ENCODE peak calls at places on chromosomes 5 and 9, in eight cellular contexts. One of them, this sample, is unnamed.
A peak's percentile ranks its signal among the peaks of the same experiment; 100 is the strongest.

GRCh38 chr5:59684388-59685003 is 209.0 kb downstream of the PDE4D start:
- DNase-seq in bronchial epithelial cell: peak; percentile 35
- DNase-seq in activated T-helper 1 cell treated with anti-CD3 and anti-CD28 coated beads, Interleukin-12 subunit alpha, Interleukin-12 subunit beta, Interleukin-2, Interleukin-4 antibody, amounts not matched to agents 30 ng/mL and 10 ng/mL and 1 ng/mL, durations not matched to agents 14 hours and 24 hours and 36 hours: no peak
- DNase-seq in non-pigmented ciliary epithelial cell: no peak
- DNase-seq in HuH-7.5: no peak
- DNase-seq in GM12892: no peak
- DNase-seq in WTC11: no peak
- DNase-seq in sciatic nerve: no peak
- DNase-seq in this sample: no peak

GRCh38 chr9:15423328-15423985 is 781 bp downstream of the SNAPC3 start:
- DNase-seq in activated T-helper 1 cell treated with anti-CD3 and anti-CD28 coated beads, Interleukin-12 subunit alpha, Interleukin-12 subunit beta, Interleukin-2, Interleukin-4 antibody, amounts not matched to agents 30 ng/mL and 10 ng/mL and 1 ng/mL, durations not matched to agents 14 hours and 24 hours and 36 hours: no peak
- DNase-seq in WTC11: no peak
- DNase-seq in bronchial epithelial cell: peak; percentile 44
- DNase-seq in HuH-7.5: no peak
- DNase-seq in GM12892: no peak
- DNase-seq in sciatic nerve: no peak
- DNase-seq in non-pigmented ciliary epithelial cell: no peak
- DNase-seq in this sample: peak; percentile 5

GRCh38 chr9:28938981-28939380 is 1365.7 kb upstream of the C9orf72 start:
- DNase-seq in HuH-7.5: no peak
- DNase-seq in sciatic nerve: no peak
- DNase-seq in WTC11: no peak
- DNase-seq in GM12892: no peak
- DNase-seq in bronchial epithelial cell: no peak
- DNase-seq in activated T-helper 1 cell treated with anti-CD3 and anti-CD28 coated beads, Interleukin-12 subunit alpha, Interleukin-12 subunit beta, Interleukin-2, Interleukin-4 antibody, amounts not matched to agents 30 ng/mL and 10 ng/mL and 1 ng/mL, durations not matched to agents 14 hours and 24 hours and 36 hours: no peak
- DNase-seq in non-pigmented ciliary epithelial cell: no peak
- DNase-seq in this sample: no peak

GRCh38 chr5:90638878-90639277 is 80.3 kb downstream of the ADGRV1 start:
- DNase-seq in GM12892: no peak
- DNase-seq in activated T-helper 1 cell treated with anti-CD3 and anti-CD28 coated beads, Interleukin-12 subunit alpha, Interleukin-12 subunit beta, Interleukin-2, Interleukin-4 antibody, amounts not matched to agents 30 ng/mL and 10 ng/mL and 1 ng/mL, durations not matched to agents 14 hours and 24 hours and 36 hours: no peak
- DNase-seq in HuH-7.5: no peak
- DNase-seq in sciatic nerve: no peak
- DNase-seq in non-pigmented ciliary epithelial cell: no peak
- DNase-seq in bronchial epithelial cell: no peak
- DNase-seq in WTC11: no peak
- DNase-seq in this sample: no peak

GRCh38 chr9:130932220-130933069 is 6.6 kb downstream of the FIBCD1 start:
- DNase-seq in sciatic nerve: no peak
- DNase-seq in activated T-helper 1 cell treated with anti-CD3 and anti-CD28 coated beads, Interleukin-12 subunit alpha, Interleukin-12 subunit beta, Interleukin-2, Interleukin-4 antibody, amounts not matched to agents 30 ng/mL and 10 ng/mL and 1 ng/mL, durations not matched to agents 14 hours and 24 hours and 36 hours: no peak
- DNase-seq in GM12892: no peak
- DNase-seq in bronchial epithelial cell: no peak
- DNase-seq in HuH-7.5: no peak
- DNase-seq in non-pigmented ciliary epithelial cell: no peak
- DNase-seq in WTC11: peak; percentile 35
- DNase-seq in this sample: no peak

GRCh38 chr9:14025741-14026140 is 288.2 kb downstream of the NFIB start:
- DNase-seq in sciatic nerve: no peak
- DNase-seq in GM12892: no peak
- DNase-seq in bronchial epithelial cell: no peak
- DNase-seq in WTC11: no peak
- DNase-seq in non-pigmented ciliary epithelial cell: no peak
- DNase-seq in activated T-helper 1 cell treated with anti-CD3 and anti-CD28 coated beads, Interleukin-12 subunit alpha, Interleukin-12 subunit beta, Interleukin-2, Interleukin-4 antibody, amounts not matched to agents 30 ng/mL and 10 ng/mL and 1 ng/mL, durations not matched to agents 14 hours and 24 hours and 36 hours: no peak
- DNase-seq in HuH-7.5: no peak
- DNase-seq in this sample: no peak

GRCh38 chr9:91803143-91803940 is 146.7 kb downstream of the ROR2 start:
- DNase-seq in non-pigmented ciliary epithelial cell: no peak
- DNase-seq in GM12892: no peak
- DNase-seq in HuH-7.5: no peak
- DNase-seq in sciatic nerve: no peak
- DNase-seq in WTC11: no peak
- DNase-seq in bronchial epithelial cell: no peak
- DNase-seq in activated T-helper 1 cell treated with anti-CD3 and anti-CD28 coated beads, Interleukin-12 subunit alpha, Interleukin-12 subunit beta, Interleukin-2, Interleukin-4 antibody, amounts not matched to agents 30 ng/mL and 10 ng/mL and 1 ng/mL, durations not matched to agents 14 hours and 24 hours and 36 hours: no peak
- DNase-seq in this sample: no peak

GRCh38 chr9:100011062-100011681 is 87.6 kb downstream of the ERP44 start:
- DNase-seq in HuH-7.5: peak; percentile 15
- DNase-seq in GM12892: no peak
- DNase-seq in bronchial epithelial cell: peak; percentile 45
- DNase-seq in non-pigmented ciliary epithelial cell: peak; percentile 30
- DNase-seq in sciatic nerve: no peak
- DNase-seq in activated T-helper 1 cell treated with anti-CD3 and anti-CD28 coated beads, Interleukin-12 subunit alpha, Interleukin-12 subunit beta, Interleukin-2, Interleukin-4 antibody, amounts not matched to agents 30 ng/mL and 10 ng/mL and 1 ng/mL, durations not matched to agents 14 hours and 24 hours and 36 hours: peak; percentile 23
- DNase-seq in WTC11: no peak
- DNase-seq in this sample: no peak

GRCh38 chr5:123875444-123876264 is 363.7 kb downstream of the CSNK1G3 start:
- DNase-seq in activated T-helper 1 cell treated with anti-CD3 and anti-CD28 coated beads, Interleukin-12 subunit alpha, Interleukin-12 subunit beta, Interleukin-2, Interleukin-4 antibody, amounts not matched to agents 30 ng/mL and 10 ng/mL and 1 ng/mL, durations not matched to agents 14 hours and 24 hours and 36 hours: no peak
- DNase-seq in WTC11: peak; percentile 55
- DNase-seq in non-pigmented ciliary epithelial cell: no peak
- DNase-seq in GM12892: no peak
- DNase-seq in sciatic nerve: no peak
- DNase-seq in bronchial epithelial cell: no peak
- DNase-seq in HuH-7.5: no peak
- DNase-seq in this sample: no peak

GRCh38 chr5:155040984-155041383 is 27.4 kb downstream of the KIF4B start:
- DNase-seq in WTC11: no peak
- DNase-seq in bronchial epithelial cell: peak; percentile 28
- DNase-seq in non-pigmented ciliary epithelial cell: no peak
- DNase-seq in activated T-helper 1 cell treated with anti-CD3 and anti-CD28 coated beads, Interleukin-12 subunit alpha, Interleukin-12 subunit beta, Interleukin-2, Interleukin-4 antibody, amounts not matched to agents 30 ng/mL and 10 ng/mL and 1 ng/mL, durations not matched to agents 14 hours and 24 hours and 36 hours: no peak
- DNase-seq in HuH-7.5: no peak
- DNase-seq in sciatic nerve: no peak
- DNase-seq in GM12892: no peak
- DNase-seq in this sample: no peak

GRCh38 chr9:86046930-86047341 is 52.4 kb downstream of the GOLM1 start:
- DNase-seq in activated T-helper 1 cell treated with anti-CD3 and anti-CD28 coated beads, Interleukin-12 subunit alpha, Interleukin-12 subunit beta, Interleukin-2, Interleukin-4 antibody, amounts not matched to agents 30 ng/mL and 10 ng/mL and 1 ng/mL, durations not matched to agents 14 hours and 24 hours and 36 hours: no peak
- DNase-seq in GM12892: no peak
- DNase-seq in WTC11: no peak
- DNase-seq in non-pigmented ciliary epithelial cell: no peak
- DNase-seq in bronchial epithelial cell: no peak
- DNase-seq in sciatic nerve: no peak
- DNase-seq in HuH-7.5: no peak
- DNase-seq in this sample: no peak

GRCh38 chr5:76379316-76379715 is 23.8 kb upstream of the IQGAP2 start:
- DNase-seq in WTC11: no peak
- DNase-seq in GM12892: no peak
- DNase-seq in HuH-7.5: no peak
- DNase-seq in sciatic nerve: no peak
- DNase-seq in non-pigmented ciliary epithelial cell: no peak
- DNase-seq in activated T-helper 1 cell treated with anti-CD3 and anti-CD28 coated beads, Interleukin-12 subunit alpha, Interleukin-12 subunit beta, Interleukin-2, Interleukin-4 antibody, amounts not matched to agents 30 ng/mL and 10 ng/mL and 1 ng/mL, durations not matched to agents 14 hours and 24 hours and 36 hours: no peak
- DNase-seq in bronchial epithelial cell: peak; percentile 46
- DNase-seq in this sample: no peak

GRCh38 chr5:92944903-92945629 is 636.0 kb downstream of the NR2F1-AS1 start:
- DNase-seq in sciatic nerve: no peak
- DNase-seq in HuH-7.5: no peak
- DNase-seq in WTC11: no peak
- DNase-seq in non-pigmented ciliary epithelial cell: peak; percentile 31
- DNase-seq in bronchial epithelial cell: peak; percentile 4
- DNase-seq in GM12892: no peak
- DNase-seq in activated T-helper 1 cell treated with anti-CD3 and anti-CD28 coated beads, Interleukin-12 subunit alpha, Interleukin-12 subunit beta, Interleukin-2, Interleukin-4 antibody, amounts not matched to agents 30 ng/mL and 10 ng/mL and 1 ng/mL, durations not matched to agents 14 hours and 24 hours and 36 hours: no peak
- DNase-seq in this sample: no peak

GRCh38 chr5:178527458-178528307 is 62.5 kb downstream of the COL23A1 start:
- DNase-seq in non-pigmented ciliary epithelial cell: no peak
- DNase-seq in activated T-helper 1 cell treated with anti-CD3 and anti-CD28 coated beads, Interleukin-12 subunit alpha, Interleukin-12 subunit beta, Interleukin-2, Interleukin-4 antibody, amounts not matched to agents 30 ng/mL and 10 ng/mL and 1 ng/mL, durations not matched to agents 14 hours and 24 hours and 36 hours: no peak
- DNase-seq in WTC11: no peak
- DNase-seq in sciatic nerve: peak; percentile 47
- DNase-seq in bronchial epithelial cell: peak; percentile 27
- DNase-seq in GM12892: no peak
- DNase-seq in HuH-7.5: no peak
- DNase-seq in this sample: no peak

GRCh38 chr9:137953683-137954438 is 76.3 kb downstream of the CACNA1B start:
- DNase-seq in activated T-helper 1 cell treated with anti-CD3 and anti-CD28 coated beads, Interleukin-12 subunit alpha, Interleukin-12 subunit beta, Interleukin-2, Interleukin-4 antibody, amounts not matched to agents 30 ng/mL and 10 ng/mL and 1 ng/mL, durations not matched to agents 14 hours and 24 hours and 36 hours: no peak
- DNase-seq in GM12892: no peak
- DNase-seq in WTC11: no peak
- DNase-seq in bronchial epithelial cell: no peak
- DNase-seq in HuH-7.5: no peak
- DNase-seq in non-pigmented ciliary epithelial cell: no peak
- DNase-seq in sciatic nerve: no peak
- DNase-seq in this sample: no peak

GRCh38 chr5:82421119-82421518 is 143.0 kb upstream of the RPS23 start:
- DNase-seq in activated T-helper 1 cell treated with anti-CD3 and anti-CD28 coated beads, Interleukin-12 subunit alpha, Interleukin-12 subunit beta, Interleukin-2, Interleukin-4 antibody, amounts not matched to agents 30 ng/mL and 10 ng/mL and 1 ng/mL, durations not matched to agents 14 hours and 24 hours and 36 hours: no peak
- DNase-seq in non-pigmented ciliary epithelial cell: peak; percentile 93
- DNase-seq in sciatic nerve: no peak
- DNase-seq in HuH-7.5: no peak
- DNase-seq in GM12892: no peak
- DNase-seq in WTC11: no peak
- DNase-seq in bronchial epithelial cell: peak; percentile 99
- DNase-seq in this sample: peak; percentile 41

GRCh38 chr5:32068561-32068960 is 105.6 kb downstream of the GOLPH3 start:
- DNase-seq in sciatic nerve: no peak
- DNase-seq in activated T-helper 1 cell treated with anti-CD3 and anti-CD28 coated beads, Interleukin-12 subunit alpha, Interleukin-12 subunit beta, Interleukin-2, Interleukin-4 antibody, amounts not matched to agents 30 ng/mL and 10 ng/mL and 1 ng/mL, durations not matched to agents 14 hours and 24 hours and 36 hours: no peak
- DNase-seq in GM12892: no peak
- DNase-seq in WTC11: no peak
- DNase-seq in bronchial epithelial cell: no peak
- DNase-seq in non-pigmented ciliary epithelial cell: no peak
- DNase-seq in HuH-7.5: no peak
- DNase-seq in this sample: no peak

GRCh38 chr5:35470866-35471265 is 146.8 kb upstream of the SPEF2 start:
- DNase-seq in GM12892: no peak
- DNase-seq in sciatic nerve: no peak
- DNase-seq in non-pigmented ciliary epithelial cell: no peak
- DNase-seq in activated T-helper 1 cell treated with anti-CD3 and anti-CD28 coated beads, Interleukin-12 subunit alpha, Interleukin-12 subunit beta, Interleukin-2, Interleukin-4 antibody, amounts not matched to agents 30 ng/mL and 10 ng/mL and 1 ng/mL, durations not matched to agents 14 hours and 24 hours and 36 hours: no peak
- DNase-seq in WTC11: no peak
- DNase-seq in bronchial epithelial cell: peak; percentile 13
- DNase-seq in HuH-7.5: no peak
- DNase-seq in this sample: no peak

GRCh38 chr9:19411316-19411715 is 2.5 kb downstream of the ACER2 start:
- DNase-seq in activated T-helper 1 cell treated with anti-CD3 and anti-CD28 coated beads, Interleukin-12 subunit alpha, Interleukin-12 subunit beta, Interleukin-2, Interleukin-4 antibody, amounts not matched to agents 30 ng/mL and 10 ng/mL and 1 ng/mL, durations not matched to agents 14 hours and 24 hours and 36 hours: no peak
- DNase-seq in HuH-7.5: no peak
- DNase-seq in non-pigmented ciliary epithelial cell: peak; percentile 77
- DNase-seq in bronchial epithelial cell: no peak
- DNase-seq in WTC11: no peak
- DNase-seq in GM12892: no peak
- DNase-seq in sciatic nerve: no peak
- DNase-seq in this sample: no peak

GRCh38 chr9:133164209-133164590 is 486 bp upstream of the GBGT1 start:
- DNase-seq in HuH-7.5: no peak
- DNase-seq in activated T-helper 1 cell treated with anti-CD3 and anti-CD28 coated beads, Interleukin-12 subunit alpha, Interleukin-12 subunit beta, Interleukin-2, Interleukin-4 antibody, amounts not matched to agents 30 ng/mL and 10 ng/mL and 1 ng/mL, durations not matched to agents 14 hours and 24 hours and 36 hours: no peak
- DNase-seq in sciatic nerve: no peak
- DNase-seq in non-pigmented ciliary epithelial cell: no peak
- DNase-seq in WTC11: no peak
- DNase-seq in GM12892: no peak
- DNase-seq in bronchial epithelial cell: no peak
- DNase-seq in this sample: no peak

GRCh38 chr9:97980479-97980803 is 2.7 kb upstream of the ANP32B start:
- DNase-seq in activated T-helper 1 cell treated with anti-CD3 and anti-CD28 coated beads, Interleukin-12 subunit alpha, Interleukin-12 subunit beta, Interleukin-2, Interleukin-4 antibody, amounts not matched to agents 30 ng/mL and 10 ng/mL and 1 ng/mL, durations not matched to agents 14 hours and 24 hours and 36 hours: no peak
- DNase-seq in GM12892: no peak
- DNase-seq in WTC11: no peak
- DNase-seq in HuH-7.5: no peak
- DNase-seq in sciatic nerve: no peak
- DNase-seq in non-pigmented ciliary epithelial cell: no peak
- DNase-seq in bronchial epithelial cell: no peak
- DNase-seq in this sample: no peak

GRCh38 chr5:37553720-37554402 is 174.7 kb downstream of the WDR70 start:
- DNase-seq in HuH-7.5: no peak
- DNase-seq in WTC11: no peak
- DNase-seq in GM12892: no peak
- DNase-seq in sciatic nerve: no peak
- DNase-seq in non-pigmented ciliary epithelial cell: peak; percentile 40
- DNase-seq in activated T-helper 1 cell treated with anti-CD3 and anti-CD28 coated beads, Interleukin-12 subunit alpha, Interleukin-12 subunit beta, Interleukin-2, Interleukin-4 antibody, amounts not matched to agents 30 ng/mL and 10 ng/mL and 1 ng/mL, durations not matched to agents 14 hours and 24 hours and 36 hours: no peak
- DNase-seq in bronchial epithelial cell: peak; percentile 17
- DNase-seq in this sample: no peak

GRCh38 chr9:20380546-20380945 is 241.8 kb downstream of the MLLT3 start:
- DNase-seq in sciatic nerve: no peak
- DNase-seq in bronchial epithelial cell: no peak
- DNase-seq in activated T-helper 1 cell treated with anti-CD3 and anti-CD28 coated beads, Interleukin-12 subunit alpha, Interleukin-12 subunit beta, Interleukin-2, Interleukin-4 antibody, amounts not matched to agents 30 ng/mL and 10 ng/mL and 1 ng/mL, durations not matched to agents 14 hours and 24 hours and 36 hours: no peak
- DNase-seq in non-pigmented ciliary epithelial cell: no peak
- DNase-seq in GM12892: no peak
- DNase-seq in HuH-7.5: no peak
- DNase-seq in WTC11: no peak
- DNase-seq in this sample: no peak

GRCh38 chr5:126300293-126300692 is 122.9 kb upstream of the GRAMD2B start:
- DNase-seq in HuH-7.5: no peak
- DNase-seq in WTC11: no peak
- DNase-seq in non-pigmented ciliary epithelial cell: no peak
- DNase-seq in GM12892: no peak
- DNase-seq in bronchial epithelial cell: no peak
- DNase-seq in activated T-helper 1 cell treated with anti-CD3 and anti-CD28 coated beads, Interleukin-12 subunit alpha, Interleukin-12 subunit beta, Interleukin-2, Interleukin-4 antibody, amounts not matched to agents 30 ng/mL and 10 ng/mL and 1 ng/mL, durations not matched to agents 14 hours and 24 hours and 36 hours: no peak
- DNase-seq in sciatic nerve: no peak
- DNase-seq in this sample: no peak

GRCh38 chr9:131258698-131259431 is 17.4 kb downstream of the FAM78A start:
- DNase-seq in sciatic nerve: no peak
- DNase-seq in HuH-7.5: no peak
- DNase-seq in GM12892: no peak
- DNase-seq in non-pigmented ciliary epithelial cell: no peak
- DNase-seq in bronchial epithelial cell: no peak
- DNase-seq in activated T-helper 1 cell treated with anti-CD3 and anti-CD28 coated beads, Interleukin-12 subunit alpha, Interleukin-12 subunit beta, Interleukin-2, Interleukin-4 antibody, amounts not matched to agents 30 ng/mL and 10 ng/mL and 1 ng/mL, durations not matched to agents 14 hours and 24 hours and 36 hours: no peak
- DNase-seq in WTC11: no peak
- DNase-seq in this sample: no peak

GRCh38 chr5:50318220-50318619 is 122.9 kb downstream of the EMB start:
- DNase-seq in WTC11: no peak
- DNase-seq in activated T-helper 1 cell treated with anti-CD3 and anti-CD28 coated beads, Interleukin-12 subunit alpha, Interleukin-12 subunit beta, Interleukin-2, Interleukin-4 antibody, amounts not matched to agents 30 ng/mL and 10 ng/mL and 1 ng/mL, durations not matched to agents 14 hours and 24 hours and 36 hours: no peak
- DNase-seq in bronchial epithelial cell: no peak
- DNase-seq in HuH-7.5: no peak
- DNase-seq in sciatic nerve: no peak
- DNase-seq in GM12892: no peak
- DNase-seq in non-pigmented ciliary epithelial cell: no peak
- DNase-seq in this sample: no peak

GRCh38 chr5:177555228-177555627 is 865 bp upstream of the FAM193B start:
- DNase-seq in activated T-helper 1 cell treated with anti-CD3 and anti-CD28 coated beads, Interleukin-12 subunit alpha, Interleukin-12 subunit beta, Interleukin-2, Interleukin-4 antibody, amounts not matched to agents 30 ng/mL and 10 ng/mL and 1 ng/mL, durations not matched to agents 14 hours and 24 hours and 36 hours: no peak
- DNase-seq in HuH-7.5: no peak
- DNase-seq in non-pigmented ciliary epithelial cell: no peak
- DNase-seq in WTC11: no peak
- DNase-seq in GM12892: no peak
- DNase-seq in bronchial epithelial cell: no peak
- DNase-seq in sciatic nerve: no peak
- DNase-seq in this sample: no peak

GRCh38 chr9:128807827-128808226 is 10.5 kb upstream of the ENDOG start:
- DNase-seq in non-pigmented ciliary epithelial cell: no peak
- DNase-seq in bronchial epithelial cell: no peak
- DNase-seq in GM12892: no peak
- DNase-seq in WTC11: no peak
- DNase-seq in sciatic nerve: no peak
- DNase-seq in activated T-helper 1 cell treated with anti-CD3 and anti-CD28 coated beads, Interleukin-12 subunit alpha, Interleukin-12 subunit beta, Interleukin-2, Interleukin-4 antibody, amounts not matched to agents 30 ng/mL and 10 ng/mL and 1 ng/mL, durations not matched to agents 14 hours and 24 hours and 36 hours: no peak
- DNase-seq in HuH-7.5: no peak
- DNase-seq in this sample: no peak